ENCODE peak calls at places on chromosome 14, in seven cellular contexts. Y is hypothalamus; O is lower leg skin; E is CD8-positive, alpha-beta T cell; F is AG08395; A is posterior vena cava; W is endothelial cell. J is an unnamed sample.

GRCh38 chr14:28763914-28764848 is 2.4 kb upstream of the FOXG1 start:
- DNase-seq in Y (no peak), O (no peak), E (no peak), F (no peak), A (no peak), W (no peak), J (no peak)

GRCh38 chr14:93725002-93725582 is 63.2 kb downstream of the PRIMA1 start:
- DNase-seq in Y (no peak), O (no peak), E (no peak), F (no peak), A (peak; percentile 68), W (no peak), J (no peak)

GRCh38 chr14:81427348-81428058 is 27.4 kb upstream of the STON2 start:
- DNase-seq in Y (no peak), O (peak; percentile 52), E (no peak), F (no peak), A (no peak), W (no peak), J (no peak)

GRCh38 chr14:34012978-34013713 is 62.3 kb upstream of the EGLN3 start:
- DNase-seq in Y (no peak), O (no peak), E (no peak), F (no peak), A (no peak), W (no peak), J (no peak)

GRCh38 chr14:77130386-77130785 is 11.2 kb downstream of the ZDHHC22 start:
- DNase-seq in Y (no peak), O (no peak), E (no peak), F (no peak), A (no peak), W (no peak), J (no peak)

GRCh38 chr14:72883963-72884362 is 9.9 kb downstream of the DPF3 start:
- DNase-seq in Y (peak; percentile 6), O (no peak), E (no peak), F (no peak), A (no peak), W (no peak), J (peak; percentile 51)

GRCh38 chr14:66955159-66955558 is 234.1 kb upstream of the GARIN2 start:
- DNase-seq in Y (no peak), O (no peak), E (no peak), F (no peak), A (no peak), W (no peak), J (no peak)

GRCh38 chr14:74258705-74259035 is 19.4 kb downstream of the VSX2 start:
- DNase-seq in Y (no peak), O (no peak), E (no peak), F (no peak), A (no peak), W (no peak), J (no peak)

GRCh38 chr14:61362072-61362750 is 40.8 kb downstream of the PRKCH start:
- DNase-seq in Y (no peak), O (no peak), E (no peak), F (no peak), A (no peak), W (no peak), J (no peak)

GRCh38 chr14:102784892-102785597 is 7.8 kb downstream of the TRAF3 start:
- DNase-seq in Y (no peak), O (no peak), E (no peak), F (no peak), A (no peak), W (no peak), J (no peak)